ENCODE peak calls at places on chromosomes 7 and 10, in eight cellular contexts. One of them, this sample, is unnamed.

GRCh38 chr7:16001477-16001876 is 315.0 kb upstream of the MEOX2 start:
- DNase-seq in uterus: no peak
- DNase-seq in endothelial cell of umbilical vein: no peak
- DNase-seq in heart left ventricle: no peak
- DNase-seq in sigmoid colon: no peak
- DNase-seq in vagina: no peak
- DNase-seq in transverse colon: no peak
- DNase-seq in A549: no peak
- DNase-seq in this sample: no peak

GRCh38 chr7:64463636-64464375 is 99.1 kb downstream of the ZNF680 start:
- DNase-seq in uterus: peak; percentile 67
- DNase-seq in endothelial cell of umbilical vein: no peak
- DNase-seq in heart left ventricle: peak; percentile 91
- DNase-seq in sigmoid colon: peak; percentile 78
- DNase-seq in vagina: no peak
- DNase-seq in transverse colon: peak; percentile 10
- DNase-seq in A549: no peak
- DNase-seq in this sample: peak; percentile 33

GRCh38 chr10:36385693-36386092 is 739.7 kb upstream of the ANKRD30A start:
- DNase-seq in uterus: no peak
- DNase-seq in endothelial cell of umbilical vein: no peak
- DNase-seq in heart left ventricle: no peak
- DNase-seq in sigmoid colon: no peak
- DNase-seq in vagina: no peak
- DNase-seq in transverse colon: no peak
- DNase-seq in A549: no peak
- DNase-seq in this sample: no peak

GRCh38 chr10:12726971-12727831 is 274.3 kb downstream of the CCDC3 start:
- DNase-seq in uterus: no peak
- DNase-seq in endothelial cell of umbilical vein: no peak
- DNase-seq in heart left ventricle: no peak
- DNase-seq in sigmoid colon: peak; percentile 58
- DNase-seq in vagina: no peak
- DNase-seq in transverse colon: no peak
- DNase-seq in A549: no peak
- DNase-seq in this sample: no peak

GRCh38 chr7:26686448-26686981 is 177.9 kb downstream of the SKAP2 start:
- DNase-seq in uterus: no peak
- DNase-seq in endothelial cell of umbilical vein: peak; percentile 90
- DNase-seq in heart left ventricle: no peak
- DNase-seq in sigmoid colon: peak; percentile 66
- DNase-seq in vagina: no peak
- DNase-seq in transverse colon: no peak
- DNase-seq in A549: no peak
- DNase-seq in this sample: no peak

GRCh38 chr10:91758303-91759146 is 39.7 kb upstream of the TNKS2 start:
- DNase-seq in uterus: no peak
- DNase-seq in endothelial cell of umbilical vein: peak; percentile 64
- DNase-seq in heart left ventricle: no peak
- DNase-seq in sigmoid colon: no peak
- DNase-seq in vagina: no peak
- DNase-seq in transverse colon: no peak
- DNase-seq in A549: peak; percentile 31
- DNase-seq in this sample: no peak

GRCh38 chr7:84642611-84643010 is 448.0 kb upstream of the SEMA3A start:
- DNase-seq in uterus: no peak
- DNase-seq in endothelial cell of umbilical vein: no peak
- DNase-seq in heart left ventricle: no peak
- DNase-seq in sigmoid colon: no peak
- DNase-seq in vagina: no peak
- DNase-seq in transverse colon: no peak
- DNase-seq in A549: no peak
- DNase-seq in this sample: no peak

GRCh38 chr10:11515596-11516418 is 95.6 kb downstream of the USP6NL start:
- DNase-seq in uterus: peak; percentile 43
- DNase-seq in endothelial cell of umbilical vein: peak; percentile 70
- DNase-seq in heart left ventricle: peak; percentile 40
- DNase-seq in sigmoid colon: no peak
- DNase-seq in vagina: no peak
- DNase-seq in transverse colon: peak; percentile 54
- DNase-seq in A549: peak; percentile 28
- DNase-seq in this sample: no peak

GRCh38 chr7:6160191-6160623 is 112.2 kb downstream of the CYTH3 start:
- DNase-seq in uterus: peak; percentile 79
- DNase-seq in endothelial cell of umbilical vein: peak; percentile 66
- DNase-seq in heart left ventricle: peak; percentile 75
- DNase-seq in sigmoid colon: peak; percentile 92
- DNase-seq in vagina: peak; percentile 88
- DNase-seq in transverse colon: peak; percentile 44
- DNase-seq in A549: peak; percentile 76
- DNase-seq in this sample: no peak

GRCh38 chr10:7908541-7909210 is 90.4 kb downstream of the TAF3 start:
- DNase-seq in uterus: no peak
- DNase-seq in endothelial cell of umbilical vein: no peak
- DNase-seq in heart left ventricle: no peak
- DNase-seq in sigmoid colon: no peak
- DNase-seq in vagina: no peak
- DNase-seq in transverse colon: no peak
- DNase-seq in A549: no peak
- DNase-seq in this sample: peak; percentile 76

DNA sequence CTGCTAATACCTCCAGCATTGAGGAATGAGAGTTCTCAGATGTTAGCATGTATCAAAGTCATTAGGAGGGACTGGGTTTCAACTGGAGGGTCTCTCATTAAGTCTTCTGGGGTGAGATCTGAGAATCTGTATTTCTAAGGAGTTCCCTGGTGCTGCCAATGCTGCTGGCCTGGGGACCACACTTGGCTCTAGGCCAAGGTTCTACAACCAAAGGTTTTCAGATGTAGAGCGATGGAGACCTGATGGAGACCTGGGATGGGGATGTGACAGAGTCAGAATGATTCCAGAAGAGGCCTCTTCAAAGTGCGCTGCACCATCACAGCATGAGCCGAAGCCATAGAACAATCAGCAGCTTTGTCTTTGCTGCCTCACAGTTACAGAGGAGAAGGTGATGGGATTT is 27.2 kb downstream of the ST8SIA6 start:
- DNase-seq in uterus: no peak
- DNase-seq in endothelial cell of umbilical vein: no peak
- DNase-seq in heart left ventricle: no peak
- DNase-seq in sigmoid colon: no peak
- DNase-seq in vagina: no peak
- DNase-seq in transverse colon: no peak
- DNase-seq in A549: no peak
- DNase-seq in this sample: no peak
- H3K4me1 ChIP-seq in uterus: no peaks in the 10 kb centered on the region
- H3K4me1 ChIP-seq in endothelial cell of umbilical vein: peaks cover 22% of the 10 kb centered on the region
- H3K4me1 ChIP-seq in heart left ventricle: peaks cover 51% of the 10 kb centered on the region
- H3K4me1 ChIP-seq in sigmoid colon: no peaks in the 10 kb centered on the region
- H3K4me1 ChIP-seq in vagina: no peaks in the 10 kb centered on the region
- H3K4me1 ChIP-seq in transverse colon: no peaks in the 10 kb centered on the region
- H3K4me1 ChIP-seq in A549: no peaks in the 10 kb centered on the region
- H3K4me1 ChIP-seq in this sample: no peaks in the 10 kb centered on the region

GRCh38 chr10:70715853-70716795 is 43.8 kb downstream of the ADAMTS14 start:
- DNase-seq in uterus: no peak
- DNase-seq in endothelial cell of umbilical vein: peak; percentile 17
- DNase-seq in heart left ventricle: no peak
- DNase-seq in sigmoid colon: no peak
- DNase-seq in vagina: no peak
- DNase-seq in transverse colon: no peak
- DNase-seq in A549: no peak
- DNase-seq in this sample: no peak

GRCh38 chr10:70714245-70714644 is 41.9 kb downstream of the ADAMTS14 start:
- DNase-seq in uterus: no peak
- DNase-seq in endothelial cell of umbilical vein: no peak
- DNase-seq in heart left ventricle: no peak
- DNase-seq in sigmoid colon: no peak
- DNase-seq in vagina: no peak
- DNase-seq in transverse colon: no peak
- DNase-seq in A549: no peak
- DNase-seq in this sample: no peak

GRCh38 chr10:70711911-70712310 is 39.6 kb downstream of the ADAMTS14 start:
- DNase-seq in uterus: no peak
- DNase-seq in endothelial cell of umbilical vein: no peak
- DNase-seq in heart left ventricle: no peak
- DNase-seq in sigmoid colon: no peak
- DNase-seq in vagina: no peak
- DNase-seq in transverse colon: no peak
- DNase-seq in A549: no peak
- DNase-seq in this sample: no peak

GRCh38 chr10:70714961-70715360 is 42.7 kb downstream of the ADAMTS14 start:
- DNase-seq in uterus: no peak
- DNase-seq in endothelial cell of umbilical vein: no peak
- DNase-seq in heart left ventricle: no peak
- DNase-seq in sigmoid colon: no peak
- DNase-seq in vagina: no peak
- DNase-seq in transverse colon: no peak
- DNase-seq in A549: no peak
- DNase-seq in this sample: no peak

GRCh38 chr10:70711177-70711576 is 38.9 kb downstream of the ADAMTS14 start:
- DNase-seq in uterus: no peak
- DNase-seq in endothelial cell of umbilical vein: no peak
- DNase-seq in heart left ventricle: no peak
- DNase-seq in sigmoid colon: no peak
- DNase-seq in vagina: no peak
- DNase-seq in transverse colon: no peak
- DNase-seq in A549: no peak
- DNase-seq in this sample: peak; percentile 9
- TF ChIP-seq POLR2A in uterus: no peak
- TF ChIP-seq POLR2A in endothelial cell of umbilical vein: no peak
- TF ChIP-seq POLR2A in heart left ventricle: no peak
- TF ChIP-seq POLR2A in sigmoid colon: no peak
- TF ChIP-seq POLR2A in vagina: no peak
- TF ChIP-seq POLR2A in transverse colon: no peak
- TF ChIP-seq POLR2A in A549: no peak
- TF ChIP-seq POLR2A in this sample: no peak

GRCh38 chr10:22647244-22647643 is 67.1 kb downstream of the PIP4K2A start:
- DNase-seq in uterus: no peak
- DNase-seq in endothelial cell of umbilical vein: no peak
- DNase-seq in heart left ventricle: no peak
- DNase-seq in sigmoid colon: no peak
- DNase-seq in vagina: no peak
- DNase-seq in transverse colon: no peak
- DNase-seq in A549: no peak
- DNase-seq in this sample: no peak

GRCh38 chr10:22651276-22651980 is 63.0 kb downstream of the PIP4K2A start:
- DNase-seq in uterus: no peak
- DNase-seq in endothelial cell of umbilical vein: no peak
- DNase-seq in heart left ventricle: no peak
- DNase-seq in sigmoid colon: no peak
- DNase-seq in vagina: no peak
- DNase-seq in transverse colon: no peak
- DNase-seq in A549: no peak
- DNase-seq in this sample: no peak

GRCh38 chr10:22649977-22650376 is 64.4 kb downstream of the PIP4K2A start:
- DNase-seq in uterus: no peak
- DNase-seq in endothelial cell of umbilical vein: no peak
- DNase-seq in heart left ventricle: no peak
- DNase-seq in sigmoid colon: no peak
- DNase-seq in vagina: no peak
- DNase-seq in transverse colon: no peak
- DNase-seq in A549: no peak
- DNase-seq in this sample: no peak

GRCh38 chr10:22648547-22648961 is 65.8 kb downstream of the PIP4K2A start:
- DNase-seq in uterus: no peak
- DNase-seq in endothelial cell of umbilical vein: peak; percentile 63
- DNase-seq in heart left ventricle: no peak
- DNase-seq in sigmoid colon: no peak
- DNase-seq in vagina: no peak
- DNase-seq in transverse colon: no peak
- DNase-seq in A549: no peak
- DNase-seq in this sample: no peak

GRCh38 chr10:22649390-22649841 is 65.0 kb downstream of the PIP4K2A start:
- DNase-seq in uterus: no peak
- DNase-seq in endothelial cell of umbilical vein: peak; percentile 23
- DNase-seq in heart left ventricle: no peak
- DNase-seq in sigmoid colon: no peak
- DNase-seq in vagina: no peak
- DNase-seq in transverse colon: no peak
- DNase-seq in A549: no peak
- DNase-seq in this sample: no peak
- H3K4me1 ChIP-seq in uterus: peaks cover 7% of the 10 kb centered on the region
- H3K4me1 ChIP-seq in endothelial cell of umbilical vein: peaks cover 34% of the 10 kb centered on the region
- H3K4me1 ChIP-seq in heart left ventricle: peaks cover 100% of the 10 kb centered on the region
- H3K4me1 ChIP-seq in sigmoid colon: peaks cover 18% of the 10 kb centered on the region
- H3K4me1 ChIP-seq in vagina: peaks cover 43% of the 10 kb centered on the region
- H3K4me1 ChIP-seq in transverse colon: no peaks in the 10 kb centered on the region
- H3K4me1 ChIP-seq in A549: peaks cover 13% of the 10 kb centered on the region
- H3K4me1 ChIP-seq in this sample: no peaks in the 10 kb centered on the region

GRCh38 chr10:101060036-101060950 is 1.5 kb upstream of the KAZALD1 start:
- DNase-seq in uterus: peak; percentile 96
- DNase-seq in endothelial cell of umbilical vein: peak; percentile 94
- DNase-seq in heart left ventricle: peak; percentile 94
- DNase-seq in sigmoid colon: peak; percentile 97
- DNase-seq in vagina: no peak
- DNase-seq in transverse colon: peak; percentile 94
- DNase-seq in A549: peak; percentile 91
- DNase-seq in this sample: peak; percentile 93
- TF ChIP-seq POLR2A in uterus: no peak
- TF ChIP-seq POLR2A in endothelial cell of umbilical vein: peak; percentile 8
- TF ChIP-seq POLR2A in heart left ventricle: no peak
- TF ChIP-seq POLR2A in sigmoid colon: no peak
- TF ChIP-seq POLR2A in vagina: no peak
- TF ChIP-seq POLR2A in transverse colon: no peak
- TF ChIP-seq POLR2A in A549: no peak
- TF ChIP-seq POLR2A in this sample: no peak

GRCh38 chr7:150336746-150337145 is 4.7 kb downstream of the RARRES2 start:
- DNase-seq in uterus: no peak
- DNase-seq in endothelial cell of umbilical vein: no peak
- DNase-seq in heart left ventricle: no peak
- DNase-seq in sigmoid colon: no peak
- DNase-seq in vagina: no peak
- DNase-seq in transverse colon: no peak
- DNase-seq in A549: no peak
- DNase-seq in this sample: no peak
- H3K4me1 ChIP-seq in uterus: peaks cover 6% of the 10 kb centered on the region
- H3K4me1 ChIP-seq in endothelial cell of umbilical vein: no peaks in the 10 kb centered on the region
- H3K4me1 ChIP-seq in heart left ventricle: no peaks in the 10 kb centered on the region
- H3K4me1 ChIP-seq in sigmoid colon: peaks cover 67% of the 10 kb centered on the region
- H3K4me1 ChIP-seq in vagina: peaks cover 53% of the 10 kb centered on the region
- H3K4me1 ChIP-seq in transverse colon: peaks cover 19% of the 10 kb centered on the region
- H3K4me1 ChIP-seq in A549: no peaks in the 10 kb centered on the region
- H3K4me1 ChIP-seq in this sample: no peaks in the 10 kb centered on the region

GRCh38 chr7:50564630-50565558 is at the start of gene DDC:
- DNase-seq in uterus: no peak
- DNase-seq in endothelial cell of umbilical vein: no peak
- DNase-seq in heart left ventricle: no peak
- DNase-seq in sigmoid colon: no peak
- DNase-seq in vagina: no peak
- DNase-seq in transverse colon: peak; percentile 26
- DNase-seq in A549: no peak
- DNase-seq in this sample: peak; percentile 69
- TF ChIP-seq POLR2A in uterus: no peak
- TF ChIP-seq POLR2A in endothelial cell of umbilical vein: no peak
- TF ChIP-seq POLR2A in heart left ventricle: no peak
- TF ChIP-seq POLR2A in sigmoid colon: no peak
- TF ChIP-seq POLR2A in vagina: no peak
- TF ChIP-seq POLR2A in transverse colon: no peak
- TF ChIP-seq POLR2A in A549: no peak
- TF ChIP-seq POLR2A in this sample: peak; percentile 40

DNA sequence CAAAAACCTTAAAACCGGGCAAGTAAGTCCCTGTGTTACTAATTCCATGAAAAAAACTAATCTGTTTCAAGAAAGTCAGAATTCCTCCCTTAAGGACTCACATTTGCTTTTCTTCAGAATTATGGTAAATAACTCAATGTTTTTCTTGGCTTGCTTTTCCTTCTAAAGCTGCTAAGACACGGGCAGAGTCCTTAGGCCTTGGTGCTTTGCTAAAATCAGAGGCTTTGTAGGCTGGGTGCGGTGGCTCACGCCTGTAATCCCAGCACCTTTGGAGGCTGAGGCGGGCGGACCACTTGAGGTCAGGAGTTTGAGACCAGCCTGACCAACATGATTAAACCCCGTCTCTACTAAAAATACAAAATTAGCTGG is 32.0 kb downstream of the GNA12 start:
- DNase-seq in uterus: no peak
- DNase-seq in endothelial cell of umbilical vein: peak; percentile 23
- DNase-seq in heart left ventricle: no peak
- DNase-seq in sigmoid colon: peak; percentile 24
- DNase-seq in vagina: no peak
- DNase-seq in transverse colon: no peak
- DNase-seq in A549: no peak
- DNase-seq in this sample: peak; percentile 23
- H3K4me1 ChIP-seq in uterus: no peaks in the 10 kb centered on the region
- H3K4me1 ChIP-seq in endothelial cell of umbilical vein: no peaks in the 10 kb centered on the region
- H3K4me1 ChIP-seq in heart left ventricle: peaks cover 70% of the 10 kb centered on the region
- H3K4me1 ChIP-seq in sigmoid colon: peaks cover 33% of the 10 kb centered on the region
- H3K4me1 ChIP-seq in vagina: peaks cover 60% of the 10 kb centered on the region
- H3K4me1 ChIP-seq in transverse colon: no peaks in the 10 kb centered on the region
- H3K4me1 ChIP-seq in A549: peaks cover 40% of the 10 kb centered on the region
- H3K4me1 ChIP-seq in this sample: peaks cover 14% of the 10 kb centered on the region

This sample was measured in right lobe of liver.